ENCODE peak calls at places on chromosome 22, in four cellular contexts. M is NCI-H1436; I is CD8-positive, alpha-beta memory T cell; K is epithelial cell of esophagus. R is an unnamed sample.

GRCh38 chr22:19853879-19854777 is 546 bp downstream of the GNB1L start:
- DNase-seq in M (no peak), I (no peak), K (no peak), R (peak; percentile 16)

GRCh38 chr22:20677684-20678242 is 96.2 kb upstream of the SERPIND1 start:
- DNase-seq in M (no peak), I (no peak), K (no peak), R (no peak)

GRCh38 chr22:37744589-37744988 is 47.7 kb downstream of the TRIOBP start:
- DNase-seq in M (no peak), I (no peak), K (no peak), R (no peak)

GRCh38 chr22:41910599-41911291 is 4.1 kb downstream of the SHISA8 start:
- DNase-seq in M (no peak), I (peak; percentile 14), K (peak; percentile 38), R (no peak)

GRCh38 chr22:39208013-39208680 is 36.6 kb downstream of the PDGFB start:
- DNase-seq in M (no peak), I (no peak), K (no peak), R (no peak)

GRCh38 chr22:48277868-48278581 is 1515.6 kb downstream of the TBC1D22A start:
- DNase-seq in M (no peak), I (no peak), K (no peak), R (no peak)

GRCh38 chr22:21646608-21647590 is 4.8 kb downstream of the SDF2L1 start:
- DNase-seq in M (peak; percentile 75), I (peak; percentile 69), K (peak; percentile 86), R (peak; percentile 70)

GRCh38 chr22:29263791-29264216 is 4.0 kb downstream of the RHBDD3 start:
- DNase-seq in M (no peak), I (no peak), K (no peak), R (no peak)

GRCh38 chr22:25622011-25622410 is 57.5 kb downstream of the GRK3 start:
- DNase-seq in M (no peak), I (no peak), K (no peak), R (no peak)

GRCh38 chr22:19608114-19608494 is 83.9 kb upstream of the CLDN5 start:
- DNase-seq in M (no peak), I (no peak), K (no peak), R (no peak)

GRCh38 chr22:32752868-32753520 is 48.5 kb upstream of the TIMP3 start:
- DNase-seq in M (no peak), I (no peak), K (no peak), R (no peak)

GRCh38 chr22:48758021-48758561 is 1069.6 kb downstream of the BRD1 start:
- DNase-seq in M (no peak), I (no peak), K (no peak), R (peak; percentile 1)

GRCh38 chr22:37492428-37493344 is 6.5 kb upstream of the MFNG start:
- DNase-seq in M (no peak), I (peak; percentile 21), K (peak; percentile 49), R (peak; percentile 47)

GRCh38 chr22:32737811-32738210 is 63.7 kb upstream of the TIMP3 start:
- DNase-seq in M (no peak), I (no peak), K (no peak), R (no peak)

GRCh38 chr22:49382451-49382735 is 445.3 kb downstream of the BRD1 start:
- DNase-seq in M (no peak), I (no peak), K (no peak), R (no peak)

GRCh38 chr22:22536916-22537315 is 16.8 kb upstream of the ZNF280A start:
- DNase-seq in M (no peak), I (no peak), K (no peak), R (no peak)

GRCh38 chr22:44683237-44683636 is 18.8 kb upstream of the PRR5 start:
- DNase-seq in M (no peak), I (no peak), K (no peak), R (peak; percentile 54)